ENCODE peak calls at places on chromosomes 13 and 19, in eight cellular contexts. H is NCI-H526 treated with DMSO at 0.1 percent for 48 hours, A is iris pigment epithelial cell, V is smooth muscle cell of the brain vasculature, O is heart left ventricle, K is EL, S is tibial nerve, Q is globus pallidus. M is an unnamed sample.

GRCh38 chr19:31391518-31391917 is 42.3 kb upstream of the TSHZ3 start:
- DNase-seq in V (no peak), A (no peak), S (no peak), O (no peak), Q (no peak), K (no peak), H (no peak), M (no peak)

GRCh38 chr19:15323496-15324235 is 8.7 kb downstream of the BRD4 start:
- DNase-seq in O (no peak), S (peak), Q (no peak), K (peak), A (peak), H (no peak), V (no peak), M (no peak)

GRCh38 chr13:19794552-19795143 is 11.9 kb upstream of the PSPC1 start:
- DNase-seq in S (no peak), V (no peak), H (no peak), O (no peak), K (no peak), A (no peak), Q (no peak), M (no peak)

GRCh38 chr13:114113961-114114360 is 18.5 kb downstream of the RASA3 start:
- DNase-seq in A (no peak), H (no peak), Q (no peak), K (no peak), S (no peak), O (no peak), V (no peak), M (no peak)

GRCh38 chr13:20297181-20297580 is 65.1 kb upstream of the GJB6 start:
- DNase-seq in V (no peak), S (no peak), O (no peak), K (no peak), A (no peak), H (no peak), Q (no peak), M (no peak)

GRCh38 chr13:43805071-43805468 is 18.3 kb upstream of the ENOX1 start:
- DNase-seq in Q (peak), V (peak), K (peak), H (no peak), A (peak), S (peak), O (no peak), M (no peak)

GRCh38 chr13:69092615-69093322 is 1014.9 kb upstream of the ATXN8OS start:
- DNase-seq in H (no peak), O (no peak), K (no peak), V (no peak), Q (no peak), A (no peak), S (no peak), M (no peak)

GRCh38 chr13:99996177-99996705 is 14.7 kb downstream of the ZIC2 start:
- DNase-seq in O (no peak), Q (no peak), A (no peak), K (no peak), V (no peak), H (no peak), S (no peak), M (no peak)

GRCh38 chr13:89163081-89163480 is 1491.9 kb downstream of the SLITRK5 start:
- DNase-seq in K (no peak), H (peak), V (no peak), O (no peak), Q (no peak), S (no peak), A (no peak), M (no peak)

M was measured in HFF-Myc.